ENCODE peak calls at places on chromosomes 6 and 20, in four cellular contexts. One of them, this sample, is unnamed.

GRCh38 chr6:17212541-17213371 is 68.4 kb upstream of the RBM24 start:
- DNase-seq in CD4-positive, alpha-beta memory T cell: no peak
- DNase-seq in GM04504: no peak
- DNase-seq in cardiac muscle cell: peak; percentile 25
- DNase-seq in this sample: no peak

GRCh38 chr20:57449398-57450354 is 58.5 kb downstream of the RBM38 start:
- DNase-seq in cardiac muscle cell: no peak
- DNase-seq in GM04504: no peak
- DNase-seq in CD4-positive, alpha-beta memory T cell: no peak
- DNase-seq in this sample: no peak

GRCh38 chr6:99407076-99407475 is 13.1 kb upstream of the COQ3 start:
- DNase-seq in cardiac muscle cell: no peak
- DNase-seq in CD4-positive, alpha-beta memory T cell: no peak
- DNase-seq in GM04504: no peak
- DNase-seq in this sample: no peak

GRCh38 chr6:65289491-65289890 is 417.5 kb downstream of the EYS start:
- DNase-seq in cardiac muscle cell: no peak
- DNase-seq in CD4-positive, alpha-beta memory T cell: no peak
- DNase-seq in GM04504: no peak
- DNase-seq in this sample: no peak

GRCh38 chr6:149938571-149939462 is 3.0 kb upstream of the ULBP2 start:
- DNase-seq in GM04504: no peak
- DNase-seq in CD4-positive, alpha-beta memory T cell: peak; percentile 59
- DNase-seq in cardiac muscle cell: no peak
- DNase-seq in this sample: no peak

GRCh38 chr6:50791900-50792508 is 26.7 kb upstream of the TFAP2B start:
- DNase-seq in GM04504: peak; percentile 15
- DNase-seq in cardiac muscle cell: peak; percentile 75
- DNase-seq in CD4-positive, alpha-beta memory T cell: no peak
- DNase-seq in this sample: peak; percentile 2

GRCh38 chr6:25703005-25703404 is 51.0 kb downstream of the SCGN start:
- DNase-seq in cardiac muscle cell: no peak
- DNase-seq in GM04504: no peak
- DNase-seq in CD4-positive, alpha-beta memory T cell: no peak
- DNase-seq in this sample: no peak

GRCh38 chr6:154367839-154368695 is 11.5 kb upstream of the IPCEF1 start:
- DNase-seq in GM04504: no peak
- DNase-seq in cardiac muscle cell: no peak
- DNase-seq in CD4-positive, alpha-beta memory T cell: no peak
- DNase-seq in this sample: no peak

GRCh38 chr6:108876929-108877775 is 28.9 kb downstream of the ARMC2 start:
- DNase-seq in cardiac muscle cell: peak; percentile 9
- DNase-seq in GM04504: peak; percentile 64
- DNase-seq in CD4-positive, alpha-beta memory T cell: no peak
- DNase-seq in this sample: no peak

GRCh38 chr6:21836292-21836691 is 242.7 kb downstream of the SOX4 start:
- DNase-seq in cardiac muscle cell: no peak
- DNase-seq in GM04504: peak; percentile 18
- DNase-seq in CD4-positive, alpha-beta memory T cell: no peak
- DNase-seq in this sample: no peak

GRCh38 chr20:46214831-46215488 is 93.3 kb downstream of the CDH22 start:
- DNase-seq in CD4-positive, alpha-beta memory T cell: no peak
- DNase-seq in GM04504: no peak
- DNase-seq in cardiac muscle cell: no peak
- DNase-seq in this sample: no peak

GRCh38 chr6:80145509-80145908 is 39.0 kb downstream of the BCKDHB start:
- DNase-seq in cardiac muscle cell: no peak
- DNase-seq in GM04504: no peak
- DNase-seq in CD4-positive, alpha-beta memory T cell: no peak
- DNase-seq in this sample: no peak

GRCh38 chr6:143426025-143426424 is 24.5 kb downstream of the ADAT2 start:
- DNase-seq in CD4-positive, alpha-beta memory T cell: no peak
- DNase-seq in GM04504: no peak
- DNase-seq in cardiac muscle cell: no peak
- DNase-seq in this sample: no peak

GRCh38 chr6:42211726-42212125 is 5.9 kb downstream of the MRPS10 start:
- DNase-seq in CD4-positive, alpha-beta memory T cell: no peak
- DNase-seq in GM04504: no peak
- DNase-seq in cardiac muscle cell: no peak
- DNase-seq in this sample: no peak

GRCh38 chr20:64044484-64045247 is 4.8 kb downstream of the SOX18 start:
- DNase-seq in cardiac muscle cell: no peak
- DNase-seq in CD4-positive, alpha-beta memory T cell: no peak
- DNase-seq in GM04504: no peak
- DNase-seq in this sample: no peak

GRCh38 chr20:35702051-35702823 is 3.0 kb downstream of the ROMO1 start:
- DNase-seq in CD4-positive, alpha-beta memory T cell: no peak
- DNase-seq in cardiac muscle cell: no peak
- DNase-seq in GM04504: peak; percentile 69
- DNase-seq in this sample: no peak